ENCODE peak calls at places on chromosomes 6 and 20, in four cellular contexts. A is AG10803, L is fibroblast of mammary gland, W is fibroblast of pulmonary artery. Z is an unnamed sample.
A peak's percentile ranks its signal among the peaks of the same experiment; 100 is the strongest.

GRCh38 chr20:52192296-52193007 is 873 bp upstream of the ZFP64 start:
- DNase-seq in A (no peak), L (no peak), W (peak; percentile 17), Z (no peak)

GRCh38 chr6:166307981-166308768 is at the start of gene PRR18:
- DNase-seq in A (no peak), L (no peak), W (no peak), Z (no peak)

GRCh38 chr6:28137458-28138020 is 4.1 kb upstream of the ZKSCAN8 start:
- DNase-seq in A (peak; percentile 35), L (peak; percentile 29), W (peak; percentile 27), Z (peak; percentile 53)

GRCh38 chr6:63805808-63806572 is 170.4 kb downstream of the PHF3 start:
- DNase-seq in A (peak; percentile 83), L (peak; percentile 96), W (peak; percentile 89), Z (peak; percentile 87)

GRCh38 chr6:140867336-140867735 is 1265.4 kb upstream of the GJE1 start:
- DNase-seq in A (no peak), L (no peak), W (no peak), Z (no peak)

GRCh38 chr6:42228305-42228704 is 10.6 kb upstream of the MRPS10 start:
- DNase-seq in A (no peak), L (no peak), W (no peak), Z (no peak)

GRCh38 chr20:49677777-49678758 is 35.6 kb downstream of the B4GALT5 start:
- DNase-seq in A (no peak), L (no peak), W (no peak), Z (no peak)

GRCh38 chr20:2713285-2713684 is 20.7 kb downstream of the EBF4 start:
- DNase-seq in A (no peak), L (peak; percentile 14), W (no peak), Z (no peak)

GRCh38 chr6:31763617-31763940 is 1.1 kb downstream of the SAPCD1 start:
- DNase-seq in A (peak; percentile 83), L (peak; percentile 33), W (peak; percentile 54), Z (peak; percentile 84)

DNA sequence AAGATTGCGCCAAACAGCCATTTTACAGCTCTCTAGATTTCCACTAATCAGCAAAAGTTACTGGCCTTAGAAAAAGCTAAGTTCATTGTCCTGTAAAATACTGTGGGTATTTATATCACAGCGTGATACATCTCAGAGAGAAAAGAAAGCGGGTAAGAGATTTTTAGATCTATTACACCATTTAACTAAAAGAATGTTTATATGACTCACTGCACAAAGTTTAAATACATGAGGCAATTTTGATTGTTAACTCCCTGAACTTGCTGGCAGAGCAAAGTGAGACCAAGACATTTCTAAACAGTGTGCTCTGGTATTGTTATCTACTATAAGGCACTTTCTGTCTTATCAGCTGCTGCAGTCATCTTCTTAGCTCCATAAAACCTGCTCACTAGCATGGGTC is 314.3 kb downstream of the EPHA7 start:
- DNase-seq in A (no peak), L (no peak), W (peak; percentile 61), Z (no peak)
- H3K4me3 ChIP-seq in A (no peak overlapping the region), L (no peak overlapping the region), W (no peak overlapping the region), Z (no peak overlapping the region)

GRCh38 chr6:127725821-127726220 is 148.8 kb downstream of the C6orf58 start:
- DNase-seq in A (no peak), L (no peak), W (no peak), Z (no peak)
- H3K4me3 ChIP-seq in A (no peak overlapping the region), L (no peak overlapping the region), W (no peak overlapping the region), Z (no peak overlapping the region)

DNA sequence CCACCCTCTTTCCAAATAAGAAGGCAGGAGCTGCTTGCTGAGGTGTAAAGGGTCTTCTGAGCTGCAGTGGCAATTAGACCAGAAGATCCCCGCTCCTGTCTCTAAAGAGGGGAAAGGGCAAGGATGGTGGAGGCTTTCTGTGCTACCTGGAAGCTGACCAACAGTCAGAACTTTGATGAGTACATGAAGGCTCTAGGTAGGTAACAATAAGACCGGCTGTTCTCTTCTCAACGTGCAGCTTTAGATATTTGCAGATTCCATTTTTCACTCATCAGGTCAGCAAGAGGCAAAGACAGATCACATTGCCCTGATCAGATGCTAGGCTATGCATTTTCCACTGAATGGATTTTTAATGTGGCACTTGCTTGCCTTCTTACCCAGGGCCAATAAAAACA is at the start of gene FABP7:
- DNase-seq in A (no peak), L (no peak), W (no peak), Z (no peak)
- H3K4me3 ChIP-seq in A (no peak within 1 kb of the TSS), L (no peak within 1 kb of the TSS), W (no peak within 1 kb of the TSS), Z (no peak within 1 kb of the TSS)

GRCh38 chr20:63278661-63279060 is 6.0 kb downstream of the ARFGAP1 start:
- DNase-seq in A (no peak), L (no peak), W (no peak), Z (no peak)
- H3K4me3 ChIP-seq in A (no peak overlapping the region), L (no peak overlapping the region), W (no peak overlapping the region), Z (no peak overlapping the region)

GRCh38 chr20:53984354-53984753 is 86.0 kb downstream of the BCAS1 start:
- DNase-seq in A (peak; percentile 92), L (peak; percentile 89), W (no peak), Z (peak; percentile 16)
- H3K4me3 ChIP-seq in A (no peak overlapping the region), L (no peak overlapping the region), W (no peak overlapping the region), Z (no peak overlapping the region)

GRCh38 chr20:4134861-4135379 is 119.6 kb upstream of the RNF24 start:
- DNase-seq in A (no peak), L (no peak), W (no peak), Z (no peak)
- H3K4me3 ChIP-seq in A (no peak overlapping the region), L (no peak overlapping the region), W (no peak overlapping the region), Z (no peak overlapping the region)

GRCh38 chr6:2857185-2857579 is 15.5 kb upstream of the SERPINB1 start:
- DNase-seq in A (no peak), L (no peak), W (no peak), Z (no peak)
- H3K4me3 ChIP-seq in A (no peak overlapping the region), L (no peak overlapping the region), W (no peak overlapping the region), Z (no peak overlapping the region)

Z was measured in foreskin fibroblast.